ENCODE peak calls at places on chromosomes 5 and 9, in eight cellular contexts. One of them, this sample, is unnamed.
A peak's percentile ranks its signal among the peaks of the same experiment; 100 is the strongest.

GRCh38 chr9:120668399-120668798 is 45.9 kb downstream of the MEGF9 start:
- DNase-seq in aorta: no peak
- DNase-seq in mammary epithelial cell: no peak
- DNase-seq in CD4-positive, CD25-positive, alpha-beta regulatory T cell: no peak
- DNase-seq in esophagus squamous epithelium: no peak
- DNase-seq in psoas muscle: no peak
- DNase-seq in CD8-positive, alpha-beta memory T cell: no peak
- DNase-seq in fibroblast of lung: peak; percentile 10
- DNase-seq in this sample: no peak

GRCh38 chr5:109907751-109908150 is 218.0 kb downstream of the MAN2A1 start:
- DNase-seq in aorta: no peak
- DNase-seq in mammary epithelial cell: peak; percentile 69
- DNase-seq in CD4-positive, CD25-positive, alpha-beta regulatory T cell: no peak
- DNase-seq in esophagus squamous epithelium: no peak
- DNase-seq in psoas muscle: no peak
- DNase-seq in CD8-positive, alpha-beta memory T cell: no peak
- DNase-seq in fibroblast of lung: peak; percentile 43
- DNase-seq in this sample: no peak

GRCh38 chr5:150469718-150470470 is 20.4 kb upstream of the RPS14 start:
- DNase-seq in aorta: no peak
- DNase-seq in mammary epithelial cell: peak; percentile 80
- DNase-seq in CD4-positive, CD25-positive, alpha-beta regulatory T cell: no peak
- DNase-seq in esophagus squamous epithelium: no peak
- DNase-seq in psoas muscle: no peak
- DNase-seq in CD8-positive, alpha-beta memory T cell: no peak
- DNase-seq in fibroblast of lung: peak; percentile 93
- DNase-seq in this sample: no peak

GRCh38 chr9:120393386-120394057 is 186.4 kb downstream of the CDK5RAP2 start:
- DNase-seq in aorta: no peak
- DNase-seq in mammary epithelial cell: peak; percentile 47
- DNase-seq in CD4-positive, CD25-positive, alpha-beta regulatory T cell: no peak
- DNase-seq in esophagus squamous epithelium: no peak
- DNase-seq in psoas muscle: no peak
- DNase-seq in CD8-positive, alpha-beta memory T cell: no peak
- DNase-seq in fibroblast of lung: no peak
- DNase-seq in this sample: no peak

GRCh38 chr9:113477058-113477457 is 13.5 kb downstream of the RGS3 start:
- DNase-seq in aorta: no peak
- DNase-seq in mammary epithelial cell: no peak
- DNase-seq in CD4-positive, CD25-positive, alpha-beta regulatory T cell: no peak
- DNase-seq in esophagus squamous epithelium: no peak
- DNase-seq in psoas muscle: no peak
- DNase-seq in CD8-positive, alpha-beta memory T cell: no peak
- DNase-seq in fibroblast of lung: no peak
- DNase-seq in this sample: peak; percentile 16

GRCh38 chr5:54361683-54362411 is 51.5 kb upstream of the ARL15 start:
- DNase-seq in aorta: peak; percentile 60
- DNase-seq in mammary epithelial cell: no peak
- DNase-seq in CD4-positive, CD25-positive, alpha-beta regulatory T cell: no peak
- DNase-seq in esophagus squamous epithelium: no peak
- DNase-seq in psoas muscle: no peak
- DNase-seq in CD8-positive, alpha-beta memory T cell: no peak
- DNase-seq in fibroblast of lung: no peak
- DNase-seq in this sample: no peak

GRCh38 chr5:13613621-13614020 is 330.9 kb downstream of the DNAH5 start:
- DNase-seq in aorta: no peak
- DNase-seq in mammary epithelial cell: no peak
- DNase-seq in CD4-positive, CD25-positive, alpha-beta regulatory T cell: no peak
- DNase-seq in esophagus squamous epithelium: no peak
- DNase-seq in psoas muscle: no peak
- DNase-seq in CD8-positive, alpha-beta memory T cell: no peak
- DNase-seq in fibroblast of lung: no peak
- DNase-seq in this sample: no peak

GRCh38 chr5:68285857-68286611 is 70.5 kb downstream of the PIK3R1 start:
- DNase-seq in aorta: no peak
- DNase-seq in mammary epithelial cell: no peak
- DNase-seq in CD4-positive, CD25-positive, alpha-beta regulatory T cell: no peak
- DNase-seq in esophagus squamous epithelium: no peak
- DNase-seq in psoas muscle: no peak
- DNase-seq in CD8-positive, alpha-beta memory T cell: peak; percentile 56
- DNase-seq in fibroblast of lung: peak; percentile 75
- DNase-seq in this sample: no peak

GRCh38 chr9:113387560-113388230 is 10.9 kb upstream of the HDHD3 start:
- DNase-seq in aorta: no peak
- DNase-seq in mammary epithelial cell: no peak
- DNase-seq in CD4-positive, CD25-positive, alpha-beta regulatory T cell: no peak
- DNase-seq in esophagus squamous epithelium: no peak
- DNase-seq in psoas muscle: no peak
- DNase-seq in CD8-positive, alpha-beta memory T cell: no peak
- DNase-seq in fibroblast of lung: no peak
- DNase-seq in this sample: no peak

GRCh38 chr5:6712136-6712581 is 1.1 kb upstream of the TENT4A start:
- DNase-seq in aorta: peak; percentile 70
- DNase-seq in mammary epithelial cell: peak; percentile 51
- DNase-seq in CD4-positive, CD25-positive, alpha-beta regulatory T cell: peak; percentile 24
- DNase-seq in esophagus squamous epithelium: peak; percentile 29
- DNase-seq in psoas muscle: peak; percentile 75
- DNase-seq in CD8-positive, alpha-beta memory T cell: peak; percentile 46
- DNase-seq in fibroblast of lung: peak; percentile 51
- DNase-seq in this sample: peak; percentile 87

GRCh38 chr5:160787247-160787646 is 64.8 kb downstream of the ATP10B start:
- DNase-seq in aorta: no peak
- DNase-seq in mammary epithelial cell: peak; percentile 40
- DNase-seq in CD4-positive, CD25-positive, alpha-beta regulatory T cell: peak; percentile 2
- DNase-seq in esophagus squamous epithelium: no peak
- DNase-seq in psoas muscle: no peak
- DNase-seq in CD8-positive, alpha-beta memory T cell: no peak
- DNase-seq in fibroblast of lung: no peak
- DNase-seq in this sample: no peak

GRCh38 chr9:135239769-135240141 is 152.3 kb downstream of the OLFM1 start:
- DNase-seq in aorta: peak; percentile 13
- DNase-seq in mammary epithelial cell: no peak
- DNase-seq in CD4-positive, CD25-positive, alpha-beta regulatory T cell: no peak
- DNase-seq in esophagus squamous epithelium: no peak
- DNase-seq in psoas muscle: no peak
- DNase-seq in CD8-positive, alpha-beta memory T cell: no peak
- DNase-seq in fibroblast of lung: no peak
- DNase-seq in this sample: no peak

GRCh38 chr9:125513634-125514413 is 193.2 kb downstream of the MAPKAP1 start:
- DNase-seq in aorta: no peak
- DNase-seq in mammary epithelial cell: peak; percentile 91
- DNase-seq in CD4-positive, CD25-positive, alpha-beta regulatory T cell: no peak
- DNase-seq in esophagus squamous epithelium: no peak
- DNase-seq in psoas muscle: peak; percentile 58
- DNase-seq in CD8-positive, alpha-beta memory T cell: no peak
- DNase-seq in fibroblast of lung: peak; percentile 74
- DNase-seq in this sample: no peak

GRCh38 chr5:149172261-149172660 is 31.0 kb downstream of the ABLIM3 start:
- DNase-seq in aorta: no peak
- DNase-seq in mammary epithelial cell: peak; percentile 76
- DNase-seq in CD4-positive, CD25-positive, alpha-beta regulatory T cell: no peak
- DNase-seq in esophagus squamous epithelium: no peak
- DNase-seq in psoas muscle: no peak
- DNase-seq in CD8-positive, alpha-beta memory T cell: no peak
- DNase-seq in fibroblast of lung: peak; percentile 77
- DNase-seq in this sample: no peak

GRCh38 chr5:100623719-100624118 is 88.5 kb downstream of the FAM174A start:
- DNase-seq in aorta: no peak
- DNase-seq in mammary epithelial cell: peak; percentile 24
- DNase-seq in CD4-positive, CD25-positive, alpha-beta regulatory T cell: no peak
- DNase-seq in esophagus squamous epithelium: no peak
- DNase-seq in psoas muscle: no peak
- DNase-seq in CD8-positive, alpha-beta memory T cell: peak; percentile 5
- DNase-seq in fibroblast of lung: peak; percentile 66
- DNase-seq in this sample: no peak

GRCh38 chr5:74446673-74447337 is 193.7 kb downstream of the ENC1 start:
- DNase-seq in aorta: no peak
- DNase-seq in mammary epithelial cell: no peak
- DNase-seq in CD4-positive, CD25-positive, alpha-beta regulatory T cell: no peak
- DNase-seq in esophagus squamous epithelium: no peak
- DNase-seq in psoas muscle: no peak
- DNase-seq in CD8-positive, alpha-beta memory T cell: no peak
- DNase-seq in fibroblast of lung: peak; percentile 30
- DNase-seq in this sample: no peak

GRCh38 chr5:155872801-155873200 is 454.2 kb upstream of the SGCD start:
- DNase-seq in aorta: no peak
- DNase-seq in mammary epithelial cell: no peak
- DNase-seq in CD4-positive, CD25-positive, alpha-beta regulatory T cell: no peak
- DNase-seq in esophagus squamous epithelium: no peak
- DNase-seq in psoas muscle: no peak
- DNase-seq in CD8-positive, alpha-beta memory T cell: no peak
- DNase-seq in fibroblast of lung: no peak
- DNase-seq in this sample: no peak

GRCh38 chr9:131216806-131217205 is 59.5 kb downstream of the FAM78A start:
- DNase-seq in aorta: no peak
- DNase-seq in mammary epithelial cell: no peak
- DNase-seq in CD4-positive, CD25-positive, alpha-beta regulatory T cell: no peak
- DNase-seq in esophagus squamous epithelium: no peak
- DNase-seq in psoas muscle: no peak
- DNase-seq in CD8-positive, alpha-beta memory T cell: no peak
- DNase-seq in fibroblast of lung: no peak
- DNase-seq in this sample: no peak

GRCh38 chr9:36049408-36049807 is 12.7 kb downstream of the RECK start:
- DNase-seq in aorta: no peak
- DNase-seq in mammary epithelial cell: no peak
- DNase-seq in CD4-positive, CD25-positive, alpha-beta regulatory T cell: no peak
- DNase-seq in esophagus squamous epithelium: no peak
- DNase-seq in psoas muscle: no peak
- DNase-seq in CD8-positive, alpha-beta memory T cell: no peak
- DNase-seq in fibroblast of lung: no peak
- DNase-seq in this sample: no peak

GRCh38 chr5:136090319-136090718 is 42.3 kb upstream of the SMAD5 start:
- DNase-seq in aorta: no peak
- DNase-seq in mammary epithelial cell: no peak
- DNase-seq in CD4-positive, CD25-positive, alpha-beta regulatory T cell: no peak
- DNase-seq in esophagus squamous epithelium: no peak
- DNase-seq in psoas muscle: no peak
- DNase-seq in CD8-positive, alpha-beta memory T cell: no peak
- DNase-seq in fibroblast of lung: no peak
- DNase-seq in this sample: no peak

GRCh38 chr9:129213551-129213950 is 35.5 kb upstream of the IER5L start:
- DNase-seq in aorta: no peak
- DNase-seq in mammary epithelial cell: no peak
- DNase-seq in CD4-positive, CD25-positive, alpha-beta regulatory T cell: no peak
- DNase-seq in esophagus squamous epithelium: no peak
- DNase-seq in psoas muscle: no peak
- DNase-seq in CD8-positive, alpha-beta memory T cell: no peak
- DNase-seq in fibroblast of lung: no peak
- DNase-seq in this sample: no peak
- H3K27ac ChIP-seq in aorta: no peak overlapping the region
- H3K27ac ChIP-seq in mammary epithelial cell: no peak overlapping the region
- H3K27ac ChIP-seq in CD4-positive, CD25-positive, alpha-beta regulatory T cell: no peak overlapping the region
- H3K27ac ChIP-seq in esophagus squamous epithelium: no peak overlapping the region
- H3K27ac ChIP-seq in psoas muscle: no peak overlapping the region
- H3K27ac ChIP-seq in CD8-positive, alpha-beta memory T cell: no peak overlapping the region
- H3K27ac ChIP-seq in fibroblast of lung: no peak overlapping the region
- H3K27ac ChIP-seq in this sample: no peak overlapping the region

GRCh38 chr9:128457207-128457606 is 1.4 kb downstream of the ODF2 start:
- DNase-seq in aorta: no peak
- DNase-seq in mammary epithelial cell: no peak
- DNase-seq in CD4-positive, CD25-positive, alpha-beta regulatory T cell: no peak
- DNase-seq in esophagus squamous epithelium: no peak
- DNase-seq in psoas muscle: no peak
- DNase-seq in CD8-positive, alpha-beta memory T cell: no peak
- DNase-seq in fibroblast of lung: no peak
- DNase-seq in this sample: no peak
- H3K27ac ChIP-seq in aorta: no peak overlapping the region
- H3K27ac ChIP-seq in mammary epithelial cell: no peak overlapping the region
- H3K27ac ChIP-seq in CD4-positive, CD25-positive, alpha-beta regulatory T cell: peak overlapping the region; percentile 90
- H3K27ac ChIP-seq in esophagus squamous epithelium: peak overlapping the region; percentile 97
- H3K27ac ChIP-seq in psoas muscle: no peak overlapping the region
- H3K27ac ChIP-seq in CD8-positive, alpha-beta memory T cell: no peak overlapping the region
- H3K27ac ChIP-seq in fibroblast of lung: peak overlapping the region; percentile 90
- H3K27ac ChIP-seq in this sample: no peak overlapping the region

GRCh38 chr5:72187388-72188070 is 80.3 kb downstream of the MAP1B start:
- DNase-seq in aorta: no peak
- DNase-seq in mammary epithelial cell: no peak
- DNase-seq in CD4-positive, CD25-positive, alpha-beta regulatory T cell: no peak
- DNase-seq in esophagus squamous epithelium: no peak
- DNase-seq in psoas muscle: no peak
- DNase-seq in CD8-positive, alpha-beta memory T cell: no peak
- DNase-seq in fibroblast of lung: no peak
- DNase-seq in this sample: no peak

GRCh38 chr5:72185717-72186388 is 78.6 kb downstream of the MAP1B start:
- DNase-seq in aorta: no peak
- DNase-seq in mammary epithelial cell: no peak
- DNase-seq in CD4-positive, CD25-positive, alpha-beta regulatory T cell: no peak
- DNase-seq in esophagus squamous epithelium: no peak
- DNase-seq in psoas muscle: no peak
- DNase-seq in CD8-positive, alpha-beta memory T cell: no peak
- DNase-seq in fibroblast of lung: peak; percentile 29
- DNase-seq in this sample: no peak

GRCh38 chr5:72191404-72191803 is 84.1 kb downstream of the MAP1B start:
- DNase-seq in aorta: no peak
- DNase-seq in mammary epithelial cell: no peak
- DNase-seq in CD4-positive, CD25-positive, alpha-beta regulatory T cell: no peak
- DNase-seq in esophagus squamous epithelium: no peak
- DNase-seq in psoas muscle: no peak
- DNase-seq in CD8-positive, alpha-beta memory T cell: no peak
- DNase-seq in fibroblast of lung: no peak
- DNase-seq in this sample: no peak

GRCh38 chr5:72189135-72189534 is 81.9 kb downstream of the MAP1B start:
- DNase-seq in aorta: no peak
- DNase-seq in mammary epithelial cell: no peak
- DNase-seq in CD4-positive, CD25-positive, alpha-beta regulatory T cell: no peak
- DNase-seq in esophagus squamous epithelium: no peak
- DNase-seq in psoas muscle: no peak
- DNase-seq in CD8-positive, alpha-beta memory T cell: no peak
- DNase-seq in fibroblast of lung: no peak
- DNase-seq in this sample: no peak

GRCh38 chr5:72188176-72188575 is 80.9 kb downstream of the MAP1B start:
- DNase-seq in aorta: no peak
- DNase-seq in mammary epithelial cell: no peak
- DNase-seq in CD4-positive, CD25-positive, alpha-beta regulatory T cell: no peak
- DNase-seq in esophagus squamous epithelium: no peak
- DNase-seq in psoas muscle: no peak
- DNase-seq in CD8-positive, alpha-beta memory T cell: no peak
- DNase-seq in fibroblast of lung: no peak
- DNase-seq in this sample: no peak
- H3K27ac ChIP-seq in aorta: no peak overlapping the region
- H3K27ac ChIP-seq in mammary epithelial cell: no peak overlapping the region
- H3K27ac ChIP-seq in CD4-positive, CD25-positive, alpha-beta regulatory T cell: no peak overlapping the region
- H3K27ac ChIP-seq in esophagus squamous epithelium: no peak overlapping the region
- H3K27ac ChIP-seq in psoas muscle: no peak overlapping the region
- H3K27ac ChIP-seq in CD8-positive, alpha-beta memory T cell: no peak overlapping the region
- H3K27ac ChIP-seq in fibroblast of lung: no peak overlapping the region
- H3K27ac ChIP-seq in this sample: no peak overlapping the region

DNA sequence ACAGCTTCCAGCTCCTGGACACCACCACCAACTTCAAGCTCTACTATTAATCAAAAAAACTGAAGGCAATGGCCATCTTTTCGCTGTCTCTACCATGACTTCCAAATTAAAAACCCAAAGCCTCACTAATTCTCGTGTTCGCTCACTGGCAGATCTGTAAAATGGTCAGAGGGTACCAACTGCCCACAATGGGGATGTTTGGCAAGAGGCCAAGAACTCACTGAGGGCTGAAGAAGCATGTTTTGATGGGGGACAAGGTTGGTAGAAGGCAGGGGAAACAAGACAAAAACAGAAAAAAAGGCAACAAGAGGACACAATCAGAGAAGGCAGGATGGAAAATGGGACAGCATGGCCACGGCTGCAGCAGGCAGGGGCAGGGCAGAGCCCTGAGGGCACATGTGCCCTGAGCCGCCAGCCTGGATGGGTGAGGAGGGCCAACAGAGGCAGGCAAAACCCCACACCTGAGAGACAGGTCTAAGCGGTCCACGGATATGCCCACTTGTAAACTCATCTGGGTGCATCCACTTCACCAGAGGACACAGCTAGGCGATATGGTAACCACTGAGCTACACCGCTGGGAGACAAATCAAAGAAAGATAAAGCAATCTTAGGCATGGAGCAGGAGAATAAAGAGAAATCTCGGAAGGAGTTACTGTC is 50.3 kb downstream of the PFDN1 start:
- DNase-seq in aorta: no peak
- DNase-seq in mammary epithelial cell: no peak
- DNase-seq in CD4-positive, CD25-positive, alpha-beta regulatory T cell: no peak
- DNase-seq in esophagus squamous epithelium: no peak
- DNase-seq in psoas muscle: no peak
- DNase-seq in CD8-positive, alpha-beta memory T cell: no peak
- DNase-seq in fibroblast of lung: no peak
- DNase-seq in this sample: no peak
- H3K27ac ChIP-seq in aorta: no peak overlapping the region
- H3K27ac ChIP-seq in mammary epithelial cell: peak overlapping the region; percentile 79
- H3K27ac ChIP-seq in CD4-positive, CD25-positive, alpha-beta regulatory T cell: no peak overlapping the region
- H3K27ac ChIP-seq in esophagus squamous epithelium: no peak overlapping the region
- H3K27ac ChIP-seq in psoas muscle: peak overlapping the region; percentile 88
- H3K27ac ChIP-seq in CD8-positive, alpha-beta memory T cell: no peak overlapping the region
- H3K27ac ChIP-seq in fibroblast of lung: peak overlapping the region; percentile 68
- H3K27ac ChIP-seq in this sample: peak overlapping the region; percentile 13

This sample was measured in coronary artery.